ENCODE peak calls at places on chromosomes 13 and 19, in seven cellular contexts. One of them, this sample, is unnamed.
A peak's percentile ranks its signal among the peaks of the same experiment; 100 is the strongest.

GRCh38 chr19:50417138-50417849 is 1.4 kb upstream of the SPIB start:
- DNase-seq in cerebellar cortex: no peak
- DNase-seq in tibial artery: no peak
- DNase-seq in NCI-H774: no peak
- DNase-seq in H1: no peak
- DNase-seq in body of pancreas: peak; percentile 79
- DNase-seq in AG09319: no peak
- DNase-seq in this sample: peak; percentile 82

GRCh38 chr13:44305845-44306244 is 67.8 kb upstream of the SERP2 start:
- DNase-seq in cerebellar cortex: no peak
- DNase-seq in tibial artery: no peak
- DNase-seq in NCI-H774: peak; percentile 62
- DNase-seq in H1: no peak
- DNase-seq in body of pancreas: no peak
- DNase-seq in AG09319: no peak
- DNase-seq in this sample: no peak

GRCh38 chr13:112233256-112233655 is 142.9 kb upstream of the SPACA7 start:
- DNase-seq in cerebellar cortex: no peak
- DNase-seq in tibial artery: peak; percentile 43
- DNase-seq in NCI-H774: no peak
- DNase-seq in H1: no peak
- DNase-seq in body of pancreas: no peak
- DNase-seq in AG09319: no peak
- DNase-seq in this sample: no peak

GRCh38 chr19:50280983-50281382 is 48.2 kb downstream of the KCNC3 start:
- DNase-seq in cerebellar cortex: no peak
- DNase-seq in tibial artery: no peak
- DNase-seq in NCI-H774: no peak
- DNase-seq in H1: no peak
- DNase-seq in body of pancreas: no peak
- DNase-seq in AG09319: no peak
- DNase-seq in this sample: no peak

GRCh38 chr19:48779636-48780035 is 24.3 kb downstream of the FGF21 start:
- DNase-seq in cerebellar cortex: no peak
- DNase-seq in tibial artery: no peak
- DNase-seq in NCI-H774: peak; percentile 9
- DNase-seq in H1: no peak
- DNase-seq in body of pancreas: no peak
- DNase-seq in AG09319: no peak
- DNase-seq in this sample: no peak

GRCh38 chr13:81988542-81988941 is 1647.6 kb upstream of the SPRY2 start:
- DNase-seq in cerebellar cortex: no peak
- DNase-seq in tibial artery: no peak
- DNase-seq in NCI-H774: no peak
- DNase-seq in H1: no peak
- DNase-seq in body of pancreas: no peak
- DNase-seq in AG09319: no peak
- DNase-seq in this sample: no peak

GRCh38 chr19:48443262-48443661 is 2.5 kb upstream of the GRWD1 start:
- DNase-seq in cerebellar cortex: no peak
- DNase-seq in tibial artery: no peak
- DNase-seq in NCI-H774: no peak
- DNase-seq in H1: no peak
- DNase-seq in body of pancreas: peak; percentile 66
- DNase-seq in AG09319: no peak
- DNase-seq in this sample: no peak

GRCh38 chr13:112222971-112223370 is 153.2 kb upstream of the SPACA7 start:
- DNase-seq in cerebellar cortex: no peak
- DNase-seq in tibial artery: peak; percentile 28
- DNase-seq in NCI-H774: no peak
- DNase-seq in H1: no peak
- DNase-seq in body of pancreas: no peak
- DNase-seq in AG09319: no peak
- DNase-seq in this sample: no peak

GRCh38 chr19:49875801-49876421 is 1.2 kb downstream of the AKT1S1 start:
- DNase-seq in cerebellar cortex: peak; percentile 73
- DNase-seq in tibial artery: peak; percentile 86
- DNase-seq in NCI-H774: peak; percentile 15
- DNase-seq in H1: peak; percentile 76
- DNase-seq in body of pancreas: peak; percentile 52
- DNase-seq in AG09319: no peak
- DNase-seq in this sample: peak; percentile 66

GRCh38 chr19:45474941-45475516 is 7.2 kb downstream of the FOSB start:
- DNase-seq in cerebellar cortex: no peak
- DNase-seq in tibial artery: no peak
- DNase-seq in NCI-H774: no peak
- DNase-seq in H1: no peak
- DNase-seq in body of pancreas: no peak
- DNase-seq in AG09319: peak; percentile 14
- DNase-seq in this sample: no peak

This sample was measured in upper lobe of left lung.